ENCODE peak calls at places on chromosome 10, in ten cellular contexts. O is mesendoderm, N is GM23248, W is pancreas, G is A549, U is heart right ventricle, Z is AG04450, I is mammary epithelial cell, L is RWPE2, C is thoracic aorta. T is an unnamed sample.

GRCh38 chr10:115814542-115814941 is 458.5 kb downstream of the GFRA1 start:
- DNase-seq in O (no peak), N (no peak), W (no peak), G (no peak), U (no peak), Z (no peak), I (no peak), L (no peak), C (no peak), T (no peak)

GRCh38 chr10:121683366-121683765 is 85.1 kb upstream of the FGFR2 start:
- DNase-seq in O (no peak), N (no peak), W (no peak), G (no peak), U (no peak), Z (no peak), I (no peak), L (no peak), C (no peak), T (no peak)

GRCh38 chr10:133394801-133395221 is 854 bp downstream of the MTG1 start:
- DNase-seq in O (no peak), N (peak; percentile 37), W (peak; percentile 24), G (no peak), U (no peak), Z (no peak), I (no peak), L (peak; percentile 23), C (no peak), T (no peak)

GRCh38 chr10:58897708-58898107 is 278.7 kb upstream of the PHYHIPL start:
- DNase-seq in O (no peak), N (no peak), W (no peak), G (no peak), U (no peak), Z (no peak), I (no peak), L (no peak), C (no peak), T (no peak)

GRCh38 chr10:124221356-124222297 is 128.2 kb upstream of the CHST15 start:
- DNase-seq in O (peak; percentile 81), N (no peak), W (no peak), G (no peak), U (no peak), Z (no peak), I (peak; percentile 71), L (no peak), C (no peak), T (no peak)

GRCh38 chr10:44697096-44697495 is 214.0 kb upstream of the TMEM72 start:
- DNase-seq in O (peak; percentile 5), N (peak; percentile 33), W (no peak), G (no peak), U (no peak), Z (no peak), I (no peak), L (no peak), C (no peak), T (no peak)

GRCh38 chr10:30063098-30063497 is 3.7 kb upstream of the JCAD start:
- DNase-seq in O (no peak), N (peak; percentile 85), W (no peak), G (no peak), U (no peak), Z (peak; percentile 24), I (no peak), L (no peak), C (no peak), T (no peak)

GRCh38 chr10:101782811-101783735 is at the start of gene NPM3:
- DNase-seq in O (peak; percentile 92), N (peak; percentile 95), W (peak; percentile 81), G (peak; percentile 81), U (peak; percentile 78), Z (peak; percentile 29), I (peak; percentile 63), L (peak; percentile 88), C (peak; percentile 57), T (no peak)

GRCh38 chr10:131980757-131981428 is 830 bp downstream of the BNIP3 start:
- DNase-seq in O (peak; percentile 46), N (peak; percentile 48), W (peak; percentile 66), G (no peak), U (peak; percentile 33), Z (no peak), I (no peak), L (no peak), C (no peak), T (no peak)

GRCh38 chr10:132155723-132156381 is 30.9 kb upstream of the DPYSL4 start:
- DNase-seq in O (no peak), N (no peak), W (peak; percentile 45), G (no peak), U (peak; percentile 0), Z (no peak), I (no peak), L (no peak), C (no peak), T (no peak)

GRCh38 chr10:6292741-6293151 is 90.0 kb downstream of the PFKFB3 start:
- DNase-seq in O (no peak), N (no peak), W (no peak), G (no peak), U (no peak), Z (no peak), I (no peak), L (no peak), C (no peak), T (no peak)

GRCh38 chr10:3496138-3496537 is 288.9 kb downstream of the KLF6 start:
- DNase-seq in O (peak; percentile 82), N (no peak), W (no peak), G (no peak), U (no peak), Z (no peak), I (no peak), L (no peak), C (no peak), T (no peak)

GRCh38 chr10:3502606-3503005 is 282.4 kb downstream of the KLF6 start:
- DNase-seq in O (peak; percentile 37), N (no peak), W (no peak), G (peak; percentile 22), U (no peak), Z (no peak), I (no peak), L (no peak), C (no peak), T (no peak)

GRCh38 chr10:3497581-3497980 is 287.4 kb downstream of the KLF6 start:
- DNase-seq in O (no peak), N (no peak), W (no peak), G (no peak), U (no peak), Z (no peak), I (no peak), L (no peak), C (no peak), T (no peak)

GRCh38 chr10:3500408-3500856 is 284.6 kb downstream of the KLF6 start:
- DNase-seq in O (peak; percentile 94), N (peak; percentile 93), W (peak; percentile 55), G (peak; percentile 98), U (peak; percentile 58), Z (peak; percentile 59), I (peak; percentile 60), L (no peak), C (peak; percentile 54), T (no peak)

DNA sequence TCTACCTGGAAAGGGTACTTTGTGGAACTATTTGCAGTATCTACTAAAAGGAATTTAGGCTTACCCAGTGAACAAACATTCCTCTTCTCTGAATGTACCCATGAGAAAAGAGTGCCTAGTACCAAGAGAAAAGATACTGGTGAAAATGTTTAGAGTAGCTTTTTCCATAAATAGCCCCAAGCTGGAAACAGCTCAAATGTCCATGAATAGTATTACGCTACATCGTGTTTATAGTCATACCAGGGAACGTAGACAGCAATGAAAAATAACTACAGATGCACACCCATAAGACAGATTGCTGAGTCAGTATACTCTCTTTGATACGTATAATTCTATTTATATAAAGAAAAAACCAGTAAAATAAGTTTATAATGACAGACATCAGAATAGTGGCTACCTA is 285.9 kb downstream of the KLF6 start:
- DNase-seq in O (peak; percentile 25), N (peak; percentile 18), W (no peak), G (peak; percentile 38), U (no peak), Z (no peak), I (no peak), L (no peak), C (no peak), T (no peak)
- H3K27ac ChIP-seq in O (no peak overlapping the region), N (no peak overlapping the region), W (no peak overlapping the region), G (peak overlapping the region; percentile 82), U (peak overlapping the region; percentile 49), Z (no peak overlapping the region), I (no peak overlapping the region), L (no peak overlapping the region), C (peak overlapping the region; percentile 39), T (no peak overlapping the region)

GRCh38 chr10:84608126-84608525 is 279.7 kb downstream of the CCSER2 start:
- DNase-seq in O (no peak), N (no peak), W (no peak), G (no peak), U (no peak), Z (no peak), I (no peak), L (no peak), C (no peak), T (no peak)

GRCh38 chr10:84607523-84607922 is 279.1 kb downstream of the CCSER2 start:
- DNase-seq in O (no peak), N (no peak), W (no peak), G (no peak), U (no peak), Z (no peak), I (no peak), L (no peak), C (no peak), T (no peak)

DNA sequence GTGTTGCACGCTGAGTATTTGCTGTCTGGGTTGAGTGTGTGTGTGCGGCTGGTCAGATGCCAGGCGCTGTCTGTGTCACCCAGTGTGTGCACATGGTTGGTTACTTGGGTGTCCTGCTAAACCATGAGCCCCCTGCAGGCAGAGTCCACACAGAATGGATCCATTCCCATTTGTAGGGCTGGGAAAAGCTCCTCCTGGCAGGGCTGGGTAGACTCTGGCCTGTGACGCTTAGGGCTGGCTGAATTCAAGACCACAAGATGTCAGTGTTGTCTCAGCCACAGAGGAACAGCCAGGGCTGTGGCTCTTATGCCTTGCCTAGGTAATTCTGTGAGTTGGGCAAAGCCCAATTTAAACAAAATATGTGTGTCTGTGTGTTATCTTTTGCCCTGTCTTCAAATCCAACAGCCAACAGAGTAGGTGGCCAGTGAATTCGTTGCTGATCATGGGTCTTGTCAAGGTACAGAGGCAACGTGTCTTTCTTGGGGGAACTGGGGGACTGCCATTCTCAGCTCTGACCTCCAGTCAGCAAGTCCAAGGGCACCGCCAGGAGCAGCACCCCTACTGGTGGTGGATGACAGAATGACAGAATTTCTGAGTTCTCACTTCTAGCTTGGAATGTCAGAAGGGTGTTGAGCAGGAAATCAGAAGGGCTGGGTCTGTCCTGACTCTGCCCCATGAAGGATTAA is 285.1 kb downstream of the CCSER2 start:
- DNase-seq in O (peak; percentile 96), N (peak; percentile 18), W (no peak), G (peak; percentile 80), U (no peak), Z (no peak), I (peak; percentile 51), L (no peak), C (no peak), T (peak; percentile 33)
- H3K27ac ChIP-seq in O (no peak overlapping the region), N (no peak overlapping the region), W (no peak overlapping the region), G (no peak overlapping the region), U (no peak overlapping the region), Z (no peak overlapping the region), I (no peak overlapping the region), L (no peak overlapping the region), C (no peak overlapping the region), T (no peak overlapping the region)

GRCh38 chr10:118035358-118036031 is 11.2 kb downstream of the RAB11FIP2 start:
- DNase-seq in O (no peak), N (no peak), W (no peak), G (no peak), U (no peak), Z (no peak), I (no peak), L (no peak), C (no peak), T (no peak)
- H3K27ac ChIP-seq in O (no peak overlapping the region), N (no peak overlapping the region), W (no peak overlapping the region), G (no peak overlapping the region), U (no peak overlapping the region), Z (no peak overlapping the region), I (no peak overlapping the region), L (no peak overlapping the region), C (no peak overlapping the region), T (no peak overlapping the region)

GRCh38 chr10:71656220-71656619 is 63.4 kb downstream of the C10orf105 start:
- DNase-seq in O (no peak), N (no peak), W (no peak), G (no peak), U (no peak), Z (no peak), I (no peak), L (no peak), C (no peak), T (no peak)
- H3K27ac ChIP-seq in O (no peak overlapping the region), N (no peak overlapping the region), W (no peak overlapping the region), G (no peak overlapping the region), U (no peak overlapping the region), Z (no peak overlapping the region), I (no peak overlapping the region), L (no peak overlapping the region), C (no peak overlapping the region), T (no peak overlapping the region)